ENCODE peak calls at places on chromosomes 5 and 9, in four cellular contexts. One of them, this sample, is unnamed.
A peak's percentile ranks its signal among the peaks of the same experiment; 100 is the strongest.

GRCh38 chr5:90747693-90748092 is 189.1 kb downstream of the ADGRV1 start:
- DNase-seq in NCI-H748 treated with DMSO at 0.1 percent for 48 hours: no peak
- DNase-seq in thyroid gland: no peak
- DNase-seq in AG20443: no peak
- DNase-seq in this sample: no peak

GRCh38 chr9:34510506-34511159 is 12.2 kb downstream of the ENHO start:
- DNase-seq in NCI-H748 treated with DMSO at 0.1 percent for 48 hours: no peak
- DNase-seq in thyroid gland: no peak
- DNase-seq in AG20443: no peak
- DNase-seq in this sample: no peak

GRCh38 chr5:88236866-88237642 is 31.6 kb downstream of the TMEM161B start:
- DNase-seq in NCI-H748 treated with DMSO at 0.1 percent for 48 hours: no peak
- DNase-seq in thyroid gland: no peak
- DNase-seq in AG20443: peak; percentile 11
- DNase-seq in this sample: peak; percentile 31

GRCh38 chr5:151661096-151661495 is 25.6 kb downstream of the SPARC start:
- DNase-seq in thyroid gland: no peak
- DNase-seq in AG20443: no peak
- DNase-seq in NCI-H748 treated with DMSO at 0.1 percent for 48 hours: no peak
- DNase-seq in this sample: peak; percentile 56

GRCh38 chr9:129352157-129352870 is 174.3 kb upstream of the IER5L start:
- DNase-seq in thyroid gland: no peak
- DNase-seq in AG20443: peak; percentile 59
- DNase-seq in NCI-H748 treated with DMSO at 0.1 percent for 48 hours: no peak
- DNase-seq in this sample: no peak

GRCh38 chr9:113520109-113520642 is 56.6 kb downstream of the RGS3 start:
- DNase-seq in AG20443: no peak
- DNase-seq in thyroid gland: no peak
- DNase-seq in NCI-H748 treated with DMSO at 0.1 percent for 48 hours: no peak
- DNase-seq in this sample: no peak

GRCh38 chr9:132543251-132543650 is 39.2 kb upstream of the BARHL1 start:
- DNase-seq in thyroid gland: no peak
- DNase-seq in AG20443: no peak
- DNase-seq in NCI-H748 treated with DMSO at 0.1 percent for 48 hours: no peak
- DNase-seq in this sample: no peak

GRCh38 chr5:26641492-26641891 is 396.9 kb downstream of the CDH9 start:
- DNase-seq in AG20443: no peak
- DNase-seq in thyroid gland: no peak
- DNase-seq in NCI-H748 treated with DMSO at 0.1 percent for 48 hours: no peak
- DNase-seq in this sample: no peak

This sample was measured in AG10803.